ENCODE peak calls at places on chromosomes 4 and X, in eight cellular contexts. S is GM12891; X is EL; U is GM23248; B is bronchial epithelial cell; I is thyroid gland; W is fibroblast of mammary gland; F is stimulated activated CD8-positive, alpha-beta memory T cell treated with anti-CD3 and anti-CD28 coated beads, Interleukin-15, amount 100 ng/mL, for 48 hours. K is an unnamed sample.

GRCh38 chrX:153725832-153726285 is 1.2 kb downstream of the ABCD1 start:
- DNase-seq in F (no peak), U (peak), W (no peak), B (no peak), I (no peak), S (no peak), X (no peak), K (no peak)

GRCh38 chr4:112523764-112524505 is 8.0 kb upstream of the NEUROG2 start:
- DNase-seq in U (peak), F (peak), X (peak), B (peak), W (no peak), S (peak), I (peak), K (peak)

GRCh38 chr4:74969507-74970474 is 36.9 kb downstream of the PARM1 start:
- DNase-seq in S (no peak), X (no peak), U (no peak), F (no peak), I (peak), B (peak), W (peak), K (no peak)

GRCh38 chr4:179530953-179531352 is 2088.7 kb upstream of the AGA start:
- DNase-seq in B (no peak), F (no peak), X (no peak), U (no peak), I (no peak), W (no peak), S (no peak), K (no peak)

GRCh38 chr4:37685726-37686372 is 327 bp downstream of the RELL1 start:
- DNase-seq in B (no peak), I (peak), F (peak), U (peak), X (peak), S (no peak), W (no peak), K (no peak)

GRCh38 chrX:8147216-8147615 is 23.9 kb downstream of the VCX2 start:
- DNase-seq in F (no peak), S (no peak), B (no peak), X (no peak), U (no peak), W (peak), I (no peak), K (no peak)

GRCh38 chr4:38490753-38491446 is 173.1 kb upstream of the KLF3 start:
- DNase-seq in W (no peak), F (no peak), U (no peak), X (no peak), I (no peak), S (no peak), B (no peak), K (no peak)

GRCh38 chr4:81631958-81632439 is 160.3 kb upstream of the RASGEF1B start:
- DNase-seq in S (no peak), U (peak), I (peak), W (peak), X (peak), B (peak), F (no peak), K (no peak)

GRCh38 chrX:119186763-119187162 is 49.3 kb upstream of the PGRMC1 start:
- DNase-seq in W (no peak), I (no peak), B (no peak), F (no peak), X (no peak), S (no peak), U (no peak), K (no peak)

GRCh38 chr4:89212666-89213381 is 94.8 kb downstream of the GPRIN3 start:
- DNase-seq in W (peak), I (no peak), U (peak), F (no peak), X (no peak), B (peak), S (no peak), K (no peak)

K was measured in SJSA1.